ENCODE peak calls at places on chromosomes 4 and X, in ten cellular contexts. R is GM23248; A is neuronal stem cell; X is left ventricle myocardium inferior; U is naive thymus-derived CD4-positive, alpha-beta T cell; J is mammary epithelial cell; H is pancreas; V is aorta; Z is fibroblast of lung; P is transverse colon. Q is an unnamed sample. For H3K4me1, the result is how much of the 10 kb centered on the place peaks cover.

GRCh38 chr4:155033604-155034003 is 174.8 kb upstream of the NPY2R start:
- DNase-seq in P (no peak), U (no peak), H (no peak), X (no peak), J (no peak), Z (no peak), A (no peak), R (no peak), V (no peak), Q (no peak)

GRCh38 chrX:74232859-74233258 is 71.1 kb upstream of the ZCCHC13 start:
- DNase-seq in R (peak), A (no peak), J (peak), U (no peak), Z (peak), V (no peak), H (no peak), P (no peak), X (no peak), Q (no peak)

GRCh38 chr4:4308800-4309441 is 18.9 kb downstream of the ZBTB49 start:
- DNase-seq in H (no peak), R (peak), U (no peak), V (no peak), X (no peak), Z (no peak), P (no peak), A (no peak), J (peak), Q (no peak)

GRCh38 chr4:41057456-41057855 is 156.9 kb downstream of the APBB2 start:
- DNase-seq in R (peak), Z (no peak), X (no peak), J (no peak), P (no peak), V (no peak), A (no peak), U (no peak), H (no peak), Q (no peak)

GRCh38 chrX:134631404-134632346 is 26.6 kb downstream of the PLAC1 start:
- DNase-seq in A (no peak), P (peak), Z (peak), H (no peak), R (peak), J (no peak), X (no peak), U (no peak), V (no peak), Q (no peak)

GRCh38 chr4:127370495-127371069 is 262.2 kb upstream of the INTU start:
- DNase-seq in X (peak), U (no peak), V (peak), P (peak), A (no peak), J (no peak), Z (peak), H (no peak), R (no peak), Q (no peak)

GRCh38 chr4:14143892-14144291 is 516.4 kb upstream of the BOD1L1 start:
- DNase-seq in P (no peak), X (no peak), A (no peak), V (no peak), Z (no peak), H (no peak), U (no peak), R (no peak), J (no peak), Q (no peak)

GRCh38 chrX:142095816-142096215 is 109.3 kb downstream of the MAGEC2 start:
- DNase-seq in P (no peak), X (no peak), U (no peak), V (no peak), A (no peak), J (no peak), R (no peak), H (no peak), Z (peak), Q (no peak)

GRCh38 chr4:166657261-166657660 is 577.0 kb downstream of the SPOCK3 start:
- DNase-seq in V (no peak), J (peak), Z (no peak), U (no peak), H (no peak), A (no peak), P (no peak), R (no peak), X (no peak), Q (no peak)

GRCh38 chr4:69096111-69096656 is at the start of gene UGT2B7:
- DNase-seq in X (no peak), A (no peak), J (peak), P (no peak), H (no peak), R (no peak), U (no peak), V (no peak), Z (no peak), Q (no peak)

GRCh38 chr4:134944115-134944514 is 742.5 kb upstream of the PABPC4L start:
- DNase-seq in J (no peak), X (no peak), U (no peak), R (no peak), V (no peak), Z (no peak), P (no peak), A (no peak), H (no peak), Q (no peak)

GRCh38 chrX:66766318-66766717 is 127.4 kb upstream of the EDA2R start:
- DNase-seq in P (no peak), R (no peak), H (peak), X (no peak), U (no peak), V (no peak), Z (no peak), A (no peak), J (no peak), Q (no peak)

GRCh38 chrX:111100191-111100590 is 4.2 kb downstream of the PAK3 start:
- DNase-seq in H (no peak), J (peak), P (peak), X (no peak), U (peak), A (peak), Z (peak), R (peak), V (no peak), Q (no peak)

GRCh38 chrX:18620349-18620748 is 51.6 kb downstream of the RS1 start:
- DNase-seq in R (no peak), X (no peak), U (no peak), P (peak), Z (no peak), H (no peak), A (no peak), J (no peak), V (no peak), Q (no peak)

GRCh38 chr4:48877827-48878535 is 28.6 kb downstream of the OCIAD2 start:
- DNase-seq in P (no peak), A (no peak), X (no peak), U (no peak), H (no peak), J (peak), V (no peak), R (no peak), Z (no peak), Q (no peak)

GRCh38 chrX:71098302-71098701 is 2.7 kb downstream of the FOXO4 start:
- DNase-seq in A (no peak), V (peak), Z (peak), H (no peak), R (peak), U (peak), P (peak), X (peak), J (no peak), Q (peak)

GRCh38 chr4:151530230-151530629 is 121.3 kb downstream of the FHIP1A start:
- DNase-seq in V (no peak), U (no peak), Z (no peak), J (peak), P (no peak), A (no peak), R (peak), H (no peak), X (no peak), Q (no peak)

GRCh38 chr4:68404153-68404552 is 43.1 kb upstream of the TMPRSS11E start:
- DNase-seq in R (no peak), J (no peak), A (no peak), X (no peak), U (no peak), V (no peak), H (no peak), Z (no peak), P (no peak), Q (no peak)

GRCh38 chr4:155809835-155810234 is 51.0 kb downstream of the GUCY1B1 start:
- DNase-seq in V (no peak), R (peak), U (peak), P (no peak), A (peak), Z (peak), H (no peak), J (peak), X (no peak), Q (peak)

GRCh38 chrX:69551421-69552009 is 47.4 kb downstream of the NALF2 start:
- DNase-seq in U (no peak), Z (no peak), R (no peak), J (no peak), A (no peak), P (no peak), V (no peak), H (no peak), X (no peak), Q (no peak)
- H3K4me3 ChIP-seq in U (no peak), Z (no peak), R (no peak), J (no peak), A (no peak), P (no peak), V (no peak), H (no peak), X (no peak), Q (no peak)

GRCh38 chr4:7831330-7831729 is 108.3 kb downstream of the AFAP1 start:
- DNase-seq in U (no peak), A (no peak), J (no peak), X (no peak), P (no peak), H (no peak), Z (peak), R (peak), V (no peak), Q (peak)

GRCh38 chr4:7829687-7830580 is 109.7 kb downstream of the AFAP1 start:
- DNase-seq in H (no peak), J (no peak), A (no peak), X (no peak), P (peak), Z (no peak), R (no peak), U (no peak), V (no peak), Q (no peak)

GRCh38 chr4:7832331-7832730 is 107.3 kb downstream of the AFAP1 start:
- DNase-seq in H (no peak), X (no peak), U (no peak), P (no peak), V (no peak), Z (no peak), R (no peak), A (no peak), J (no peak), Q (no peak)

GRCh38 chr4:7830747-7831146 is 108.9 kb downstream of the AFAP1 start:
- DNase-seq in P (no peak), Z (no peak), U (no peak), A (no peak), J (no peak), R (no peak), X (no peak), V (no peak), H (no peak), Q (no peak)

GRCh38 chr4:7831858-7832257 is 107.8 kb downstream of the AFAP1 start:
- DNase-seq in U (no peak), J (no peak), V (no peak), R (no peak), X (no peak), H (no peak), P (no peak), Z (no peak), A (no peak), Q (no peak)
- H3K4me1 ChIP-seq in U (under half), J (under half), V (under half), R (half or more), X (under half), H (under half), P (under half), Z (under half), A (under half), Q (under half)

DNA sequence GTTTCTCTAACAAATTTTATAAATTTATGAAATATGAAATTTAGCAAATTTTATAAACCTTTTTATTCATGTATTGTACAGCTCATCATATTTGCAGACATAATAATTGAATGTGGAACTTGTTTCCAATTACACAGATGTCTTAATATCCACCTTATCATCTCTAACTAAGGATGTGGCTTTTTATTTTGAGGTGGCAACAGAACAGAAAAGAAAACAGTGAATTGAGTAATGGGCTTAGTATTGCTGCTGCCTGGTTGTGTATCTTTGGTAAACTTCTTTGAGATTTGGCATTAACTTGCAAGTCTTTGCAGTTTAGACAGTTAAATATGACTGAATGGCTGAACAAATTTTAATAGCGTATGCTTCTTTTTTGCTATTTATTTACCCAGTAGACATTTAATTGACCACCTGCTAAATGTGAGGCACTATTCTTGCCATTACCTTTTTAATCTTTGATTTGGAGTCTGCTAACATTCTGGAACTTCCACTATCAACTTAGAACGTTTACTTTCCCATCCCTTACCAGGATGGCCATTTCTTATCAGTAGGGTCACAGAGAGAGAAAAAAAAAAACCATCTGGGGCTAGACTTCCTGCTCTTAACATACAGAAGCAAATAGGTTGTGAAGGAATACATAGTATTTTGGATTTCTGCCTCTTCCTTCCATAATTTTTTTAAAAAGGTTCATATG is 44.8 kb downstream of the CLCN3 start:
- DNase-seq in X (no peak), A (no peak), P (no peak), Z (no peak), U (no peak), V (no peak), H (no peak), R (no peak), J (no peak), Q (peak)
- H3K4me3 ChIP-seq in X (peak), A (no peak), P (no peak), Z (no peak), U (no peak), V (no peak), H (no peak), R (no peak), J (no peak), Q (no peak)

GRCh38 chr4:170124391-170124790 is 34.6 kb upstream of the AADAT start:
- DNase-seq in Z (no peak), J (no peak), V (no peak), P (no peak), R (no peak), U (no peak), H (no peak), X (no peak), A (no peak), Q (no peak)

GRCh38 chr4:170127758-170128157 is 38.0 kb upstream of the AADAT start:
- DNase-seq in Z (no peak), J (no peak), X (no peak), H (peak), U (no peak), R (no peak), P (no peak), A (no peak), V (no peak), Q (no peak)

DNA sequence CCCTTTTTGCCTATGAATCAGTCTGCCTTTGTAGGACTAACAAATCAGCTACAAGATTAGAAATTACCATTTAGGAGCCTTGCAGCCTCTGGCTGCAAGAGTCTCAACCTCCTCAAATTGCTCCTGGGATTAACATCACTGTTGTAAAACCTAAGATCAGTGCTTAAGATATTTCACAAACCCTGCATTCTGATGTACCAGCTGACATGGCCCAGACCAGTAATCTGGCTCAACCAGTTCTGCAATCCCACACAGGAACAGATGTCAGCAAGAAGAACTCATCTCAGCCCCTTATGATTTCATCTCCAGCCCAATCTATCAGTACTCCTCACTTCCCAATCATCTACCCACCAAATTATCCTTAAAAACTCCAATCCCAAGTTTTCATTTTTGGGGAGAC is 32.5 kb upstream of the AADAT start:
- DNase-seq in J (peak), A (no peak), Z (no peak), X (no peak), V (no peak), U (no peak), P (no peak), H (no peak), R (no peak), Q (no peak)
- H3K4me1 ChIP-seq in J (under half), A (under half), Z (under half), X (under half), V (under half), U (under half), P (under half), H (under half), R (under half), Q (under half)

DNA sequence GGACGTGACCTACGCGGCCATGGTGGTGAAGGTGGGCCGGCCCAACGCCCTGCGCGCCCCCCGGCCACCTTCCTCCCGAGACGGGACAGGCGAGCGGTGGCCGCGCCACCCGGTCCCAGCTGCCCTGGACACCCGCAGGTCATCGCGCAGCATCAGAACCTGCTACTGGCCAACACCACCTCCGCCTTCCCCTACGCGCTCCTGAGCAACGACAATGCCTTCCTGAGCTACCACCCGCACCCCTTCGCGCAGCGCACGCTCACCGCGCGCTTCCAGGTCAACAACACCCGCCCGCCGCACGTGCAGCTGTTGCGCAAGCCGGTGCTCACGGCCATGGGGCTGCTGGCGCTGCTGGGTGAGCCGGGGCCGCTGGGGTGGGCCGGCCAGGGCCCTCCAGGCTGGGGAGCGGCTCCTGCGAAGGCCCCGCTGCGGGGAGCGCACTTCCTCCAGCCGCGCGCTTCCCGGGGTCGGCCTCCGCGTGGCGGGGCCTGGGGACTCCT is 9.0 kb upstream of the SLC26A1 start:
- DNase-seq in P (peak), U (no peak), Z (peak), H (peak), R (peak), X (no peak), A (no peak), J (peak), V (no peak), Q (no peak)
- H3K4me3 ChIP-seq in P (no peak), U (no peak), Z (no peak), H (no peak), R (no peak), X (peak), A (peak), J (no peak), V (no peak), Q (no peak)

GRCh38 chr4:44100456-44100855 is 348.2 kb downstream of the KCTD8 start:
- DNase-seq in X (no peak), U (no peak), Z (no peak), P (no peak), H (no peak), J (no peak), R (no peak), A (no peak), V (no peak), Q (no peak)
- H3K4me1 ChIP-seq in X (under half), U (under half), Z (under half), P (under half), H (under half), J (under half), R (under half), A (under half), V (under half), Q (under half)

GRCh38 chr4:112361181-112361791 is 64.1 kb downstream of the ALPK1 start:
- DNase-seq in P (no peak), H (no peak), U (no peak), J (peak), X (no peak), Z (no peak), V (no peak), R (no peak), A (no peak), Q (no peak)
- H3K4me3 ChIP-seq in P (no peak), H (no peak), U (no peak), J (no peak), X (no peak), Z (no peak), V (no peak), R (no peak), A (no peak), Q (no peak)

GRCh38 chr4:38819569-38819968 is 15.0 kb upstream of the TLR1 start:
- DNase-seq in P (no peak), A (no peak), Z (no peak), X (no peak), R (no peak), V (no peak), J (peak), U (no peak), H (no peak), Q (no peak)
- H3K4me1 ChIP-seq in P (under half), A (under half), Z (under half), X (under half), R (under half), V (under half), J (under half), U (under half), H (under half), Q (under half)